ENCODE peak calls at places on chromosomes 13 and 19, in eight cellular contexts. One of them, this sample, is unnamed.

GRCh38 chr13:59681630-59682311 is 482.0 kb downstream of the DIAPH3 start:
- DNase-seq in heart left ventricle: no peak
- DNase-seq in psoas muscle: no peak
- DNase-seq in breast epithelium: no peak
- DNase-seq in CD8-positive, alpha-beta T cell: no peak
- DNase-seq in left lung: no peak
- DNase-seq in brain microvascular endothelial cell: no peak
- DNase-seq in cardiac muscle cell: no peak
- DNase-seq in this sample: no peak

GRCh38 chr13:70893832-70894231 is 785.6 kb upstream of the KLHL1 start:
- DNase-seq in heart left ventricle: no peak
- DNase-seq in psoas muscle: no peak
- DNase-seq in breast epithelium: no peak
- DNase-seq in CD8-positive, alpha-beta T cell: no peak
- DNase-seq in left lung: no peak
- DNase-seq in brain microvascular endothelial cell: peak; percentile 38
- DNase-seq in cardiac muscle cell: no peak
- DNase-seq in this sample: no peak

GRCh38 chr19:45164577-45165335 is 4.0 kb upstream of the NKPD1 start:
- DNase-seq in heart left ventricle: no peak
- DNase-seq in psoas muscle: peak; percentile 40
- DNase-seq in breast epithelium: peak; percentile 80
- DNase-seq in CD8-positive, alpha-beta T cell: peak; percentile 29
- DNase-seq in left lung: peak; percentile 85
- DNase-seq in brain microvascular endothelial cell: peak; percentile 45
- DNase-seq in cardiac muscle cell: peak; percentile 89
- DNase-seq in this sample: no peak

GRCh38 chr19:55254625-55254977 is 4.2 kb downstream of the PPP6R1 start:
- DNase-seq in heart left ventricle: no peak
- DNase-seq in psoas muscle: no peak
- DNase-seq in breast epithelium: no peak
- DNase-seq in CD8-positive, alpha-beta T cell: no peak
- DNase-seq in left lung: no peak
- DNase-seq in brain microvascular endothelial cell: no peak
- DNase-seq in cardiac muscle cell: no peak
- DNase-seq in this sample: no peak

GRCh38 chr19:41299755-41300089 is 10.2 kb upstream of the CCDC97 start:
- DNase-seq in heart left ventricle: no peak
- DNase-seq in psoas muscle: peak; percentile 80
- DNase-seq in breast epithelium: no peak
- DNase-seq in CD8-positive, alpha-beta T cell: no peak
- DNase-seq in left lung: peak; percentile 64
- DNase-seq in brain microvascular endothelial cell: peak; percentile 78
- DNase-seq in cardiac muscle cell: peak; percentile 78
- DNase-seq in this sample: peak; percentile 84

GRCh38 chr19:2869618-2870017 is 2.5 kb downstream of the ZNF556 start:
- DNase-seq in heart left ventricle: no peak
- DNase-seq in psoas muscle: no peak
- DNase-seq in breast epithelium: no peak
- DNase-seq in CD8-positive, alpha-beta T cell: no peak
- DNase-seq in left lung: no peak
- DNase-seq in brain microvascular endothelial cell: no peak
- DNase-seq in cardiac muscle cell: no peak
- DNase-seq in this sample: no peak

GRCh38 chr13:114132419-114133121 is at the start of gene RASA3:
- DNase-seq in heart left ventricle: peak; percentile 91
- DNase-seq in psoas muscle: peak; percentile 85
- DNase-seq in breast epithelium: no peak
- DNase-seq in CD8-positive, alpha-beta T cell: no peak
- DNase-seq in left lung: peak; percentile 76
- DNase-seq in brain microvascular endothelial cell: peak; percentile 52
- DNase-seq in cardiac muscle cell: peak; percentile 93
- DNase-seq in this sample: peak; percentile 82

GRCh38 chr13:97119899-97120745 is 102.0 kb upstream of the MBNL2 start:
- DNase-seq in heart left ventricle: no peak
- DNase-seq in psoas muscle: no peak
- DNase-seq in breast epithelium: no peak
- DNase-seq in CD8-positive, alpha-beta T cell: no peak
- DNase-seq in left lung: no peak
- DNase-seq in brain microvascular endothelial cell: peak; percentile 76
- DNase-seq in cardiac muscle cell: no peak
- DNase-seq in this sample: peak; percentile 76

GRCh38 chr19:1851581-1852293 is 3.5 kb upstream of the REXO1 start:
- DNase-seq in heart left ventricle: peak; percentile 69
- DNase-seq in psoas muscle: peak; percentile 24
- DNase-seq in breast epithelium: no peak
- DNase-seq in CD8-positive, alpha-beta T cell: peak; percentile 58
- DNase-seq in left lung: no peak
- DNase-seq in brain microvascular endothelial cell: no peak
- DNase-seq in cardiac muscle cell: no peak
- DNase-seq in this sample: no peak

GRCh38 chr13:76725211-76725610 is 161.0 kb downstream of the KCTD12 start:
- DNase-seq in heart left ventricle: no peak
- DNase-seq in psoas muscle: no peak
- DNase-seq in breast epithelium: no peak
- DNase-seq in CD8-positive, alpha-beta T cell: no peak
- DNase-seq in left lung: no peak
- DNase-seq in brain microvascular endothelial cell: peak; percentile 30
- DNase-seq in cardiac muscle cell: peak; percentile 61
- DNase-seq in this sample: peak; percentile 39

GRCh38 chr19:18488838-18489626 is 32.8 kb downstream of the ELL start:
- DNase-seq in heart left ventricle: no peak
- DNase-seq in psoas muscle: no peak
- DNase-seq in breast epithelium: no peak
- DNase-seq in CD8-positive, alpha-beta T cell: no peak
- DNase-seq in left lung: no peak
- DNase-seq in brain microvascular endothelial cell: no peak
- DNase-seq in cardiac muscle cell: no peak
- DNase-seq in this sample: peak; percentile 37

GRCh38 chr19:5613466-5613865 is 9.1 kb downstream of the SAFB2 start:
- DNase-seq in heart left ventricle: no peak
- DNase-seq in psoas muscle: no peak
- DNase-seq in breast epithelium: no peak
- DNase-seq in CD8-positive, alpha-beta T cell: no peak
- DNase-seq in left lung: no peak
- DNase-seq in brain microvascular endothelial cell: no peak
- DNase-seq in cardiac muscle cell: no peak
- DNase-seq in this sample: no peak
- TF ChIP-seq CTCF in heart left ventricle: no peak
- TF ChIP-seq CTCF in psoas muscle: no peak
- TF ChIP-seq CTCF in breast epithelium: no peak
- TF ChIP-seq CTCF in CD8-positive, alpha-beta T cell: no peak
- TF ChIP-seq CTCF in left lung: no peak
- TF ChIP-seq CTCF in brain microvascular endothelial cell: no peak
- TF ChIP-seq CTCF in cardiac muscle cell: no peak
- TF ChIP-seq CTCF in this sample: no peak

GRCh38 chr19:13116282-13117175 is at the start of gene TRMT1:
- DNase-seq in heart left ventricle: peak; percentile 94
- DNase-seq in psoas muscle: peak; percentile 95
- DNase-seq in breast epithelium: peak; percentile 92
- DNase-seq in CD8-positive, alpha-beta T cell: peak; percentile 83
- DNase-seq in left lung: peak; percentile 92
- DNase-seq in brain microvascular endothelial cell: peak; percentile 97
- DNase-seq in cardiac muscle cell: peak; percentile 95
- DNase-seq in this sample: peak; percentile 90
- H3K4me3 ChIP-seq in heart left ventricle: peak within 1 kb of the TSS; percentile 93
- H3K4me3 ChIP-seq in psoas muscle: peak within 1 kb of the TSS; percentile 80
- H3K4me3 ChIP-seq in breast epithelium: peak within 1 kb of the TSS; percentile 80
- H3K4me3 ChIP-seq in CD8-positive, alpha-beta T cell: peak within 1 kb of the TSS; percentile 65
- H3K4me3 ChIP-seq in left lung: peak within 1 kb of the TSS; percentile 95
- H3K4me3 ChIP-seq in brain microvascular endothelial cell: peak within 1 kb of the TSS; percentile 98
- H3K4me3 ChIP-seq in cardiac muscle cell: peak within 1 kb of the TSS; percentile 85
- H3K4me3 ChIP-seq in this sample: peak within 1 kb of the TSS; percentile 97

DNA sequence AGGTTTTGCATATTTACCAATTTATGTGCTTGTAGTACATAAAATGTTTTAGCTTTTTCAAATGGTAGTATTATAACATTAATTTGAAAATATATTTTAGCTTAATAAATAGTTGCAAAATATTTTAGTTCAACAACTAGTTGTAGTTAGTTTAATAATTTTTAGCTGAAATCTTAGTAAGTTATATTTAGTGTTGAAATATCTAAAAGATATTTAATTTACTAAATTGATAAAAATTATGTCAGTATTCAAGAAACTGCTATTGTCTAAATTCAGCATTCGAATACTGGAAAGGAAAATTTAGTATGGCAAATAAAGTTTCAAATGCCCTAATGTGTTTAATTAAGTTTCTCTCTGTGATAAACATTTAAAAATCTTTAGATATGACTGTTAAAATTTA is 754.5 kb upstream of the MIR17HG start:
- DNase-seq in heart left ventricle: no peak
- DNase-seq in psoas muscle: no peak
- DNase-seq in breast epithelium: no peak
- DNase-seq in CD8-positive, alpha-beta T cell: no peak
- DNase-seq in left lung: no peak
- DNase-seq in brain microvascular endothelial cell: no peak
- DNase-seq in cardiac muscle cell: no peak
- DNase-seq in this sample: no peak
- TF ChIP-seq CTCF in heart left ventricle: no peak
- TF ChIP-seq CTCF in psoas muscle: no peak
- TF ChIP-seq CTCF in breast epithelium: no peak
- TF ChIP-seq CTCF in CD8-positive, alpha-beta T cell: no peak
- TF ChIP-seq CTCF in left lung: no peak
- TF ChIP-seq CTCF in brain microvascular endothelial cell: no peak
- TF ChIP-seq CTCF in cardiac muscle cell: no peak
- TF ChIP-seq CTCF in this sample: no peak

DNA sequence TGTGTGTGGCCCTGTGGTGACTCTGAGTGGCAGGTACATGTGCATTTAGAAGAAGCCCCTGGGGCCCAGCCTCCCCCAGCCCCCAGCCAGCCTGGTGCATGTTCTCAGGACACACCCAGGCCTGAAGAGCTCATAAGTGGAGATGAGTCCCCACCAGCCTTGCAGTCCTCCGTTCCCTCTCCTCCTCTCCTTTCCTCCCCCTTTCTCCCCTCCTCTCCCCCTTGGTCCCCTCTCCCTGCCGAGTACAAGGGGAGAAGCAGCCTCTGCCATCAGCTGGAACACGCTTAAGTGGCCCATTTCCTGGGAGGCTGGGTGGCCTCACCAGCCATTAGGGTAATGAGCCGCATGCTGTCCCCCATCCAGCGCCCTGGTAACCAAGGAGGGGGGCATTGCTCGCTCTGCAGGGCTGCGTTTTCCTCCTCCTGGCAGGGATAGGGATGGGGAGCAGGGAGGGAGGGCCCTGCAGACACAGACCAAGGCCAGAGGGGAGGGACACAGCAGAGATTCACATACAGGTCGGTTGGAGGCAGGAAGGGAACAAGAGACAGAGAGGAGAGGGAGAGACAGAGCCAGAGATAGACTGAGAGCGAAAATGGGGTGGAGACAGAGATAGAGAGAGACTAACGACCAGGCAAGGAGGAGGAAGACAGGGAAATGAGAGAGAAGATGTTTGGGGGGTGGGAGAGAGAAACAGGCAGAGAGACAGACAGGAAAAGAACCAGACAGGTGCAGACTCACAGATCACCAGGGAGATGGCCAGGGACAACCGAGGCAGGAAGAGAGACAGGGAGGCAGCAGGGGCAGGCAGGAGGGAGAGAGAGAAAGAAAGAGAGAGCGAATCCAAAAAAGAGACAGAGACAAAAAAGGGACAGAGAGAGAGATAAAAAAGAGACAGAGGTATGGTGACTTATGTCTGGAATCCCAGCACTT is 19.3 kb upstream of the DPP9 start:
- DNase-seq in heart left ventricle: no peak
- DNase-seq in psoas muscle: no peak
- DNase-seq in breast epithelium: no peak
- DNase-seq in CD8-positive, alpha-beta T cell: no peak
- DNase-seq in left lung: no peak
- DNase-seq in brain microvascular endothelial cell: no peak
- DNase-seq in cardiac muscle cell: no peak
- DNase-seq in this sample: peak; percentile 32
- H3K4me3 ChIP-seq in heart left ventricle: no peak overlapping the region
- H3K4me3 ChIP-seq in psoas muscle: no peak overlapping the region
- H3K4me3 ChIP-seq in breast epithelium: no peak overlapping the region
- H3K4me3 ChIP-seq in CD8-positive, alpha-beta T cell: no peak overlapping the region
- H3K4me3 ChIP-seq in left lung: no peak overlapping the region
- H3K4me3 ChIP-seq in brain microvascular endothelial cell: no peak overlapping the region
- H3K4me3 ChIP-seq in cardiac muscle cell: no peak overlapping the region
- H3K4me3 ChIP-seq in this sample: no peak overlapping the region

DNA sequence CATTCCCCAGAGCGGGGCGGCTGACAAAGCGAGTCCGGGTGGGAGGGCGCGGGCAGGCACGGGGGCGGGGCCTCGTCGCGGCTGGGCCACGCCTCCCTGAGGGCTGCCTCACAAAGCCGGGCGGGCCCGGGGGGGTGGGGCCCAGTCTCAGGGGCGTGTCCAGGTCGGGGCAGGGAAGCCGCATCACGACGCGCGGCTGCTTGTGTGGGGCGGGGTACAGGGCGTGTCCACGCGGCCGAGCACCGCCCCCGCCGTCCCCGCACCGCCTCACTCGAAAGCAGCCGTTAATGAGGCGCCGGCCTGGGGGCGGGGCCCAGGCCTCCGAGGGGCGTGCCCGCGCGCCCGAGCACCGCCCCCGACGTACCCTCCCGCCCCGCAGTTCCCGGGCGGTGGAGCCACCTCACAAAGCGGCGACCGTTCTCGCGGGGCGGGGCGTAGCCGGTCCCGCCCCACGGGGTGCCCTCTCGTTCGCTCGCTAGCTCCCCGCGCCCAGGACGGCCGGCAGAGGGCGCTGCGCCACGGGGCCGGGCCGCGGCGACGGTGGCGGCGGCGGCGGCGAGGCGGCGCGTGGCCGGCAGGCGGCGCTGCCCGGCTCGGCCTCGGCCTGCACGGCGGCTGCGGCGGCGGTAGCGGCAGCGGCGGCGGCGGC is at the start of gene CARM1:
- DNase-seq in heart left ventricle: peak; percentile 100
- DNase-seq in psoas muscle: peak; percentile 99
- DNase-seq in breast epithelium: peak; percentile 99
- DNase-seq in CD8-positive, alpha-beta T cell: peak; percentile 97
- DNase-seq in left lung: peak; percentile 100
- DNase-seq in brain microvascular endothelial cell: peak; percentile 97
- DNase-seq in cardiac muscle cell: peak; percentile 100
- DNase-seq in this sample: peak; percentile 98
- TF ChIP-seq CTCF in heart left ventricle: peak; percentile 35
- TF ChIP-seq CTCF in psoas muscle: peak; percentile 76
- TF ChIP-seq CTCF in breast epithelium: no peak
- TF ChIP-seq CTCF in CD8-positive, alpha-beta T cell: no peak
- TF ChIP-seq CTCF in left lung: peak; percentile 42
- TF ChIP-seq CTCF in brain microvascular endothelial cell: peak; percentile 54
- TF ChIP-seq CTCF in cardiac muscle cell: peak; percentile 48
- TF ChIP-seq CTCF in this sample: peak; percentile 39